ENCODE peak calls at places on chromosomes 13 and 19, in six cellular contexts. A is NAMALWA; O is HEK293T; E is RWPE1; S is stimulated activated CD4-positive, alpha-beta T cell treated with anti-CD3 and anti-CD28 coated beads, Interleukin-2, amount 100 ng/mL, for 48 hours; Y is T-helper 1 cell. X is an unnamed sample.

GRCh38 chr13:97134364-97135095 is 87.6 kb upstream of the MBNL2 start:
- DNase-seq in A (no peak), O (no peak), E (no peak), S (no peak), Y (no peak), X (no peak)

GRCh38 chr13:69008503-69008902 is 1099.1 kb upstream of the ATXN8OS start:
- DNase-seq in A (no peak), O (no peak), E (no peak), S (no peak), Y (no peak), X (no peak)

GRCh38 chr13:32910530-32910929 is 105.7 kb upstream of the KL start:
- DNase-seq in A (no peak), O (no peak), E (no peak), S (no peak), Y (no peak), X (no peak)

GRCh38 chr19:8395621-8396082 is 5.5 kb downstream of the RAB11B start:
- DNase-seq in A (no peak), O (no peak), E (no peak), S (no peak), Y (no peak), X (no peak)

GRCh38 chr13:73939071-73939380 is 195.2 kb downstream of the KLF12 start:
- DNase-seq in A (no peak), O (no peak), E (no peak), S (no peak), Y (no peak), X (no peak)

GRCh38 chr13:53112522-53112921 is 83.9 kb downstream of the OLFM4 start:
- DNase-seq in A (peak), O (no peak), E (no peak), S (no peak), Y (no peak), X (no peak)

GRCh38 chr13:22461854-22462565 is 718.8 kb upstream of the SGCG start:
- DNase-seq in A (no peak), O (no peak), E (no peak), S (no peak), Y (no peak), X (peak)

GRCh38 chr13:29597701-29598100 is 2.2 kb upstream of the SLC7A1 start:
- DNase-seq in A (no peak), O (no peak), E (no peak), S (no peak), Y (no peak), X (no peak)

GRCh38 chr19:10643968-10644290 is 10.2 kb upstream of the ILF3 start:
- DNase-seq in A (no peak), O (no peak), E (no peak), S (no peak), Y (no peak), X (no peak)

GRCh38 chr19:3132971-3133792 is 2.7 kb upstream of the GNA15 start:
- DNase-seq in A (peak), O (no peak), E (no peak), S (peak), Y (peak), X (peak)

GRCh38 chr19:42555801-42556200 is 27.5 kb upstream of the CEACAM1 start:
- DNase-seq in A (no peak), O (no peak), E (no peak), S (no peak), Y (no peak), X (no peak)

GRCh38 chr19:4749870-4750269 is 26.2 kb upstream of the DPP9 start:
- DNase-seq in A (no peak), O (no peak), E (no peak), S (no peak), Y (no peak), X (no peak)

GRCh38 chr19:3708207-3708931 is at the start of gene TJP3:
- DNase-seq in A (no peak), O (no peak), E (no peak), S (no peak), Y (no peak), X (peak)

GRCh38 chr19:9863759-9864158 is 28.6 kb downstream of the PIN1 start:
- DNase-seq in A (no peak), O (no peak), E (no peak), S (no peak), Y (no peak), X (no peak)

GRCh38 chr13:113179374-113180230 is 21.2 kb downstream of the PROZ start:
- DNase-seq in A (no peak), O (no peak), E (no peak), S (no peak), Y (peak), X (no peak)

GRCh38 chr19:51565583-51565982 is 5.5 kb upstream of the ZNF175 start:
- DNase-seq in A (no peak), O (no peak), E (no peak), S (no peak), Y (no peak), X (no peak)

GRCh38 chr19:48512504-48513288 is 1.1 kb upstream of the LMTK3 start:
- DNase-seq in A (no peak), O (no peak), E (no peak), S (no peak), Y (no peak), X (no peak)

GRCh38 chr19:47132522-47132852 is 1.9 kb downstream of the SAE1 start:
- DNase-seq in A (no peak), O (no peak), E (no peak), S (no peak), Y (no peak), X (no peak)

GRCh38 chr13:63540042-63540441 is 2124.4 kb upstream of the PCDH20 start:
- DNase-seq in A (no peak), O (no peak), E (no peak), S (no peak), Y (no peak), X (no peak)

GRCh38 chr19:33740811-33741396 is 55.8 kb upstream of the KCTD15 start:
- DNase-seq in A (peak), O (peak), E (peak), S (peak), Y (no peak), X (peak)

GRCh38 chr13:76153239-76153638 is 517.1 kb downstream of the LMO7 start:
- DNase-seq in A (no peak), O (no peak), E (no peak), S (no peak), Y (no peak), X (no peak)

GRCh38 chr13:24215732-24216131 is 55.2 kb downstream of the SPATA13 start:
- DNase-seq in A (no peak), O (no peak), E (no peak), S (no peak), Y (no peak), X (peak)

GRCh38 chr19:12872941-12873890 is 8.0 kb downstream of the DNASE2 start:
- DNase-seq in A (peak), O (peak), E (peak), S (peak), Y (peak), X (peak)

GRCh38 chr19:45667620-45668341 is at the start of gene GIPR:
- DNase-seq in A (peak), O (no peak), E (peak), S (peak), Y (peak), X (peak)

GRCh38 chr19:3095375-3096191 is 1.4 kb downstream of the GNA11 start:
- DNase-seq in A (peak), O (peak), E (peak), S (peak), Y (peak), X (peak)

GRCh38 chr19:35592226-35592625 is 6.3 kb downstream of the PMIS2 start:
- DNase-seq in A (peak), O (peak), E (no peak), S (no peak), Y (peak), X (peak)